ENCODE peak calls at places on chromosome 9, in ten cellular contexts. F is KBM-7; L is neural progenitor cell; T is effector CD8-positive, alpha-beta T cell; J is epithelial cell of esophagus; R is ELR; V is activated T-cell treated with anti-CD3 and anti-CD28 coated beads for 48 hours; B is ecto neural progenitor cell; O is stimulated activated CD8-positive, alpha-beta memory T cell treated with anti-CD3 and anti-CD28 coated beads, Interleukin-2, amount 100 ng/mL, for 48 hours; Y is AG08395. P is an unnamed sample.

GRCh38 chr9:96157675-96158074 is 144.3 kb downstream of the HSD17B3 start:
- DNase-seq in O (no peak), F (no peak), T (no peak), B (no peak), V (no peak), R (no peak), L (no peak), Y (no peak), J (no peak), P (no peak)

GRCh38 chr9:34656992-34657391 is 5.0 kb downstream of the IL11RA start:
- DNase-seq in R (no peak), V (no peak), Y (no peak), B (no peak), J (no peak), T (no peak), F (no peak), L (no peak), O (no peak), P (no peak)

GRCh38 chr9:38202335-38202938 is 133.4 kb upstream of the SHB start:
- DNase-seq in J (no peak), Y (no peak), R (no peak), B (no peak), L (peak; percentile 26), T (no peak), F (no peak), V (no peak), O (no peak), P (no peak)

GRCh38 chr9:70054546-70054945 is 10.9 kb downstream of the MAMDC2 start:
- DNase-seq in F (no peak), Y (no peak), O (no peak), R (no peak), L (no peak), B (no peak), V (no peak), T (no peak), J (no peak), P (no peak)

GRCh38 chr9:134425815-134426214 is 99.6 kb downstream of the RXRA start:
- DNase-seq in V (no peak), T (no peak), Y (no peak), J (no peak), F (no peak), L (peak; percentile 41), B (no peak), O (no peak), R (no peak), P (no peak)

GRCh38 chr9:99253772-99254431 is 31.8 kb downstream of the SEC61B start:
- DNase-seq in J (peak; percentile 53), L (peak; percentile 38), B (no peak), R (peak; percentile 63), V (peak; percentile 84), T (no peak), Y (no peak), O (peak; percentile 77), F (no peak), P (no peak)

GRCh38 chr9:137262909-137263285 is 7.8 kb downstream of the NELFB start:
- DNase-seq in T (no peak), R (no peak), B (no peak), F (no peak), Y (no peak), L (no peak), O (no peak), V (no peak), J (no peak), P (no peak)

GRCh38 chr9:125176632-125177031 is 13.0 kb downstream of the PPP6C start:
- DNase-seq in L (no peak), O (no peak), J (no peak), B (no peak), R (no peak), Y (peak; percentile 63), F (no peak), V (no peak), T (no peak), P (no peak)

GRCh38 chr9:16029796-16030363 is 477.0 kb downstream of the CCDC171 start:
- DNase-seq in Y (no peak), V (no peak), R (peak; percentile 24), J (no peak), L (no peak), B (no peak), F (no peak), T (no peak), O (no peak), P (no peak)

P was measured in stromal cell of bone marrow.